ENCODE peak calls at places on chromosome 16, in ten cellular contexts. X, C, N, A, P, B, U, F, G and Y are unnamed samples. For H3K9me3, the result is how much of the 10 kb centered on the place peaks cover.

GRCh38 chr16:73912311-73912710 is 384.3 kb upstream of the PSMD7 start:
- DNase-seq in G (no peak), F (no peak), A (no peak), B (no peak), X (no peak), N (no peak), P (no peak), C (no peak), U (no peak), Y (no peak)

GRCh38 chr16:58019866-58020538 is 5.6 kb upstream of the MMP15 start:
- DNase-seq in U (no peak), F (no peak), G (no peak), X (no peak), C (no peak), B (no peak), A (no peak), N (no peak), P (no peak), Y (peak)

GRCh38 chr16:74999208-74999682 is 421 bp downstream of the ZNRF1 start:
- DNase-seq in G (no peak), A (no peak), P (peak), F (no peak), N (peak), X (peak), C (peak), U (peak), B (no peak), Y (no peak)

GRCh38 chr16:14043793-14044192 is 27.3 kb upstream of the MRTFB start:
- DNase-seq in A (no peak), N (no peak), U (no peak), X (no peak), F (no peak), G (no peak), P (no peak), C (no peak), B (no peak), Y (no peak)

GRCh38 chr16:2964416-2965223 is 545 bp downstream of the KREMEN2 start:
- DNase-seq in A (peak), G (peak), P (peak), N (no peak), C (peak), F (no peak), U (no peak), X (no peak), B (no peak), Y (peak)

GRCh38 chr16:3175157-3176153 is 12.5 kb upstream of the OR1F1 start:
- DNase-seq in X (no peak), C (no peak), U (no peak), B (no peak), P (no peak), F (no peak), A (no peak), G (peak), N (no peak), Y (no peak)

GRCh38 chr16:82630219-82630618 is 3.5 kb downstream of the CDH13 start:
- DNase-seq in P (no peak), U (no peak), B (no peak), G (no peak), F (no peak), N (no peak), X (no peak), A (no peak), C (no peak), Y (no peak)

GRCh38 chr16:88505405-88506082 is 52.5 kb downstream of the ZFPM1 start:
- DNase-seq in G (peak), P (peak), C (no peak), F (no peak), A (peak), X (peak), U (peak), N (no peak), B (peak), Y (peak)

GRCh38 chr16:81232740-81233367 is 5.6 kb upstream of the BCO1 start:
- DNase-seq in X (no peak), C (no peak), P (no peak), F (no peak), G (no peak), A (no peak), B (no peak), N (no peak), U (no peak), Y (no peak)

GRCh38 chr16:67164599-67165061 is at the start of gene HSF4:
- DNase-seq in F (no peak), C (no peak), P (peak), U (no peak), N (no peak), G (no peak), B (peak), X (peak), A (peak), Y (no peak)

GRCh38 chr16:48526958-48527331 is 83.0 kb downstream of the N4BP1 start:
- DNase-seq in B (peak), G (no peak), A (no peak), N (no peak), C (no peak), X (no peak), P (no peak), F (no peak), U (no peak), Y (no peak)

GRCh38 chr16:56424791-56425438 is 430 bp downstream of the AMFR start:
- DNase-seq in P (peak), B (peak), G (peak), F (no peak), X (peak), A (peak), U (peak), N (peak), C (no peak), Y (no peak)

GRCh38 chr16:49754495-49755290 is 101.2 kb downstream of the ZNF423 start:
- DNase-seq in B (no peak), C (no peak), A (no peak), X (peak), G (no peak), N (peak), P (no peak), U (no peak), F (no peak), Y (no peak)

GRCh38 chr16:71807905-71808592 is 585 bp downstream of the AP1G1 start:
- DNase-seq in B (peak), F (no peak), X (no peak), C (no peak), A (no peak), N (no peak), P (no peak), U (peak), G (peak), Y (no peak)

GRCh38 chr16:536746-537145 is 9.2 kb downstream of the CAPN15 start:
- DNase-seq in U (no peak), A (no peak), C (no peak), G (no peak), N (no peak), P (no peak), B (no peak), X (no peak), F (no peak), Y (no peak)

GRCh38 chr16:81889896-81890634 is 111.0 kb downstream of the PLCG2 start:
- DNase-seq in P (peak), B (peak), U (peak), X (no peak), G (peak), N (peak), A (no peak), C (peak), F (peak), Y (peak)

GRCh38 chr16:35180970-35181369 is 1721.6 kb downstream of the TP53TG3F start:
- DNase-seq in F (no peak), P (no peak), A (no peak), B (no peak), G (no peak), U (no peak), N (no peak), X (no peak), C (no peak), Y (no peak)
- H3K9me3 ChIP-seq in F (half or more), P (under half), A (half or more), B (under half), G (under half), U (under half), N (under half), X (under half), C (under half), Y (under half)

GRCh38 chr16:31334934-31335333 is 20.0 kb upstream of the ITGAX start:
- DNase-seq in X (no peak), G (no peak), A (no peak), C (no peak), N (no peak), F (no peak), U (no peak), B (no peak), P (no peak), Y (no peak)

GRCh38 chr16:31331807-31332301 is 23.1 kb upstream of the ITGAX start:
- DNase-seq in N (no peak), U (no peak), X (no peak), F (no peak), P (no peak), C (no peak), A (no peak), G (no peak), B (no peak), Y (no peak)

GRCh38 chr16:31335431-31335830 is 19.5 kb upstream of the ITGAX start:
- DNase-seq in G (no peak), C (no peak), N (no peak), P (no peak), U (no peak), X (no peak), F (no peak), A (no peak), B (no peak), Y (no peak)

GRCh38 chr16:31332544-31332943 is 22.4 kb upstream of the ITGAX start:
- DNase-seq in U (no peak), F (no peak), A (no peak), N (no peak), C (no peak), X (no peak), B (no peak), G (no peak), P (no peak), Y (no peak)

GRCh38 chr16:31333686-31334649 is 21.0 kb upstream of the ITGAX start:
- DNase-seq in B (no peak), C (peak), A (no peak), P (no peak), U (no peak), F (no peak), G (peak), X (no peak), N (no peak), Y (peak)
- TF ChIP-seq CTCF in B (no peak), C (no peak), A (no peak), P (no peak), U (peak), F (peak), G (peak), X (peak), N (peak), Y (peak)

GRCh38 chr16:35147556-35148504 is 1688.4 kb downstream of the TP53TG3F start:
- DNase-seq in U (no peak), A (peak), X (no peak), G (no peak), B (no peak), F (no peak), P (no peak), N (no peak), C (no peak), Y (no peak)

GRCh38 chr16:35149550-35149949 is 1690.1 kb downstream of the TP53TG3F start:
- DNase-seq in C (no peak), P (no peak), G (no peak), N (no peak), F (no peak), B (no peak), U (no peak), A (no peak), X (no peak), Y (no peak)

GRCh38 chr16:35148748-35149147 is 1689.3 kb downstream of the TP53TG3F start:
- DNase-seq in A (peak), F (no peak), C (no peak), B (no peak), P (no peak), X (no peak), U (no peak), G (no peak), N (no peak), Y (no peak)

GRCh38 chr16:35152067-35152627 is 1692.7 kb downstream of the TP53TG3F start:
- DNase-seq in X (no peak), U (no peak), G (no peak), F (no peak), C (no peak), B (no peak), A (no peak), N (no peak), P (no peak), Y (no peak)

GRCh38 chr16:35150805-35151312 is 1691.4 kb downstream of the TP53TG3F start:
- DNase-seq in P (no peak), U (no peak), B (no peak), N (no peak), A (no peak), C (no peak), G (no peak), X (no peak), F (no peak), Y (no peak)
- H3K9me3 ChIP-seq in P (under half), U (under half), B (under half), N (under half), A (half or more), C (under half), G (under half), X (under half), F (half or more), Y (under half)

GRCh38 chr16:85235988-85236831 is 123.9 kb upstream of the CIBAR2 start:
- DNase-seq in F (no peak), A (no peak), X (no peak), G (no peak), N (peak), C (no peak), U (no peak), P (no peak), B (no peak), Y (no peak)

GRCh38 chr16:85237817-85238216 is 125.5 kb upstream of the CIBAR2 start:
- DNase-seq in A (no peak), P (no peak), B (no peak), G (no peak), F (no peak), N (no peak), U (no peak), C (no peak), X (no peak), Y (no peak)

GRCh38 chr16:85239871-85240270 is 127.6 kb upstream of the CIBAR2 start:
- DNase-seq in C (no peak), F (no peak), G (no peak), A (no peak), N (no peak), X (no peak), P (no peak), U (no peak), B (no peak), Y (no peak)

GRCh38 chr16:85239239-85239638 is 127.0 kb upstream of the CIBAR2 start:
- DNase-seq in A (no peak), B (no peak), C (no peak), P (no peak), G (no peak), X (no peak), F (no peak), N (no peak), U (no peak), Y (no peak)

DNA sequence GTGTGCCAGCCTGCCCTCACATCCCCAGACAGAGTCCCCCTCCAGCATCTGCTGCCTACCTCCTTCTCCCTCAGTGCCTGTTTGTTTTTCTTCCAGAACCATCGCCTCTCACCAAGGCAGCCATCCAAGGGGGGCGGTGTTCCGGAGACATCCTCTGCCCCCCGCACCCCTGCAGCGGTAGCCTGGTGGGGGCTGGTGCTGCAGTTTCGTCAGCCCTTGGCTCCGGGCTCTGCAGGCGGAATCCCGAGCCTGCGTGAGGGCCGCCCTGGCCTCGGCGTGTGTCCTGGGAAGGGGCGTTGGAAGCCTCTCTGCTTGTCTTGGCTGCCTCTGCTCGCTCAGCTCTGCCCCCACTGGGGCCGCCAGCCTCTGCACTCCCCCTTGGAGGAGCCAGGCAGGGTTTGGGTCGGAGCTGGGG is 126.0 kb upstream of the CIBAR2 start:
- DNase-seq in F (peak), P (no peak), A (peak), N (peak), B (no peak), C (peak), X (peak), G (no peak), U (no peak), Y (no peak)
- TF ChIP-seq CTCF in F (peak), P (no peak), A (no peak), N (no peak), B (no peak), C (no peak), X (no peak), G (no peak), U (no peak), Y (peak)

GRCh38 chr16:35195864-35196216 is 1736.4 kb downstream of the TP53TG3F start:
- DNase-seq in U (no peak), C (no peak), G (no peak), X (no peak), A (peak), F (no peak), B (no peak), P (no peak), N (no peak), Y (no peak)

GRCh38 chr16:35192993-35193392 is 1733.6 kb downstream of the TP53TG3F start:
- DNase-seq in X (no peak), C (no peak), P (no peak), N (no peak), B (no peak), A (no peak), F (no peak), U (no peak), G (no peak), Y (no peak)

GRCh38 chr16:35194681-35195080 is 1735.3 kb downstream of the TP53TG3F start:
- DNase-seq in C (no peak), G (no peak), N (no peak), A (no peak), X (no peak), F (no peak), P (no peak), U (no peak), B (no peak), Y (no peak)

GRCh38 chr16:35195173-35195863 is 1735.9 kb downstream of the TP53TG3F start:
- DNase-seq in F (no peak), G (no peak), U (no peak), P (no peak), N (no peak), A (no peak), C (no peak), B (no peak), X (no peak), Y (no peak)

GRCh38 chr16:35193956-35194355 is 1734.5 kb downstream of the TP53TG3F start:
- DNase-seq in A (no peak), N (no peak), U (no peak), C (no peak), F (no peak), P (no peak), G (no peak), B (no peak), X (no peak), Y (no peak)
- H3K9me3 ChIP-seq in A (half or more), N (under half), U (under half), C (under half), F (half or more), P (under half), G (under half), B (under half), X (under half), Y (under half)

GRCh38 chr16:21984062-21984461 is 16.9 kb downstream of the PDZD9 start:
- DNase-seq in X (no peak), N (no peak), G (no peak), P (no peak), C (no peak), A (no peak), F (no peak), B (no peak), U (no peak), Y (no peak)

GRCh38 chr16:21986692-21987246 is 14.1 kb downstream of the PDZD9 start:
- DNase-seq in G (no peak), B (no peak), F (no peak), P (no peak), X (no peak), U (no peak), A (no peak), N (no peak), C (no peak), Y (no peak)

GRCh38 chr16:21980032-21980431 is 20.9 kb downstream of the PDZD9 start:
- DNase-seq in B (no peak), X (no peak), P (no peak), A (no peak), U (no peak), N (no peak), C (no peak), G (no peak), F (no peak), Y (no peak)

GRCh38 chr16:21985524-21985923 is 15.4 kb downstream of the PDZD9 start:
- DNase-seq in P (no peak), F (no peak), X (no peak), B (no peak), U (no peak), G (no peak), A (no peak), N (no peak), C (no peak), Y (no peak)

DNA sequence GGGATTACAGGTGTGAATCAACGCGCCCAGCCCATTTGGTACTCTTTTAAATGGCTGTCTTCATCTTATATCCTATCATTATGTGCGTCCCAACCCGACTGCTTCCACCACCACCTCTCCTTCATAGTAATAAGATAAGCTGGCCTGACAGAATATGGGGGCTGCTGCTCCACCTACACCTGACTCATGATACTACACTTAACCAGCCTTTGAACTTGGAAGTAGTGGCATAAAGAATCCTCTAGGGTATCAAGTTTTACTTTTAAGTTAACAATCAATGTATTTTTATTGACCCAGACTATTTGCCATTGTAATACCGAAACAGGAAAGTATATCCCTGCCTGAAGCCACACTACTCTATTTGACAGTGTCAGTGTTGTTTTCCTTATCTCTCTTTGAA is 18.8 kb downstream of the PDZD9 start:
- DNase-seq in U (no peak), B (no peak), X (no peak), N (no peak), A (no peak), P (no peak), F (no peak), C (no peak), G (no peak), Y (no peak)
- TF ChIP-seq CTCF in U (no peak), B (no peak), X (no peak), N (no peak), A (no peak), P (no peak), F (no peak), C (no peak), G (no peak), Y (no peak)

GRCh38 chr16:35255816-35256215 is 1796.4 kb downstream of the TP53TG3F start:
- DNase-seq in U (no peak), X (no peak), N (no peak), B (no peak), P (no peak), G (no peak), A (no peak), C (no peak), F (no peak), Y (no peak)
- H3K9me3 ChIP-seq in U (under half), X (under half), N (under half), B (under half), P (under half), G (under half), A (half or more), C (under half), F (under half), Y (under half)

GRCh38 chr16:53098526-53099317 is 43.9 kb downstream of the CHD9 start:
- DNase-seq in X (peak), U (peak), P (peak), B (peak), F (peak), A (peak), C (peak), N (peak), G (peak), Y (peak)
- TF ChIP-seq CTCF in X (no peak), U (no peak), P (no peak), B (no peak), F (no peak), A (no peak), C (no peak), N (no peak), G (no peak), Y (no peak)